ENCODE peak calls at places on chromosomes 16 and 17, in eight cellular contexts. One of them, this sample, is unnamed.
A peak's percentile ranks its signal among the peaks of the same experiment; 100 is the strongest.

GRCh38 chr17:76381633-76382304 is 2.6 kb upstream of the SPHK1 start:
- DNase-seq in body of pancreas: peak; percentile 74
- DNase-seq in neural crest cell: peak; percentile 23
- DNase-seq in Calu3: no peak
- DNase-seq in IMR-90: peak; percentile 49
- DNase-seq in uterus: no peak
- DNase-seq in GM13977: no peak
- DNase-seq in AG09309: no peak
- DNase-seq in this sample: no peak

GRCh38 chr16:22293137-22294106 is 3.8 kb upstream of the POLR3E start:
- DNase-seq in body of pancreas: no peak
- DNase-seq in GM13977: no peak
- DNase-seq in AG09309: no peak
- DNase-seq in neural crest cell: no peak
- DNase-seq in Calu3: no peak
- DNase-seq in uterus: no peak
- DNase-seq in IMR-90: no peak
- DNase-seq in this sample: no peak

GRCh38 chr16:31135535-31136286 is at the start of gene PRSS8:
- DNase-seq in body of pancreas: peak; percentile 95
- DNase-seq in GM13977: no peak
- DNase-seq in AG09309: no peak
- DNase-seq in uterus: no peak
- DNase-seq in Calu3: peak; percentile 91
- DNase-seq in neural crest cell: no peak
- DNase-seq in IMR-90: no peak
- DNase-seq in this sample: no peak

GRCh38 chr17:70476368-70476767 is 307.0 kb downstream of the KCNJ2 start:
- DNase-seq in uterus: no peak
- DNase-seq in neural crest cell: no peak
- DNase-seq in body of pancreas: no peak
- DNase-seq in AG09309: no peak
- DNase-seq in Calu3: no peak
- DNase-seq in IMR-90: no peak
- DNase-seq in GM13977: no peak
- DNase-seq in this sample: no peak

GRCh38 chr16:74666425-74667214 is at the start of gene RFWD3:
- DNase-seq in AG09309: peak; percentile 97
- DNase-seq in body of pancreas: peak; percentile 99
- DNase-seq in IMR-90: peak; percentile 99
- DNase-seq in neural crest cell: peak; percentile 88
- DNase-seq in Calu3: peak; percentile 97
- DNase-seq in GM13977: peak; percentile 99
- DNase-seq in uterus: peak; percentile 99
- DNase-seq in this sample: peak; percentile 78

GRCh38 chr17:47717845-47718621 is 15.0 kb upstream of the TBX21 start:
- DNase-seq in Calu3: no peak
- DNase-seq in body of pancreas: no peak
- DNase-seq in neural crest cell: no peak
- DNase-seq in uterus: no peak
- DNase-seq in IMR-90: no peak
- DNase-seq in AG09309: no peak
- DNase-seq in GM13977: no peak
- DNase-seq in this sample: no peak

GRCh38 chr17:39002991-39003715 is 36.0 kb upstream of the FBXO47 start:
- DNase-seq in neural crest cell: no peak
- DNase-seq in AG09309: peak; percentile 46
- DNase-seq in body of pancreas: peak; percentile 71
- DNase-seq in Calu3: no peak
- DNase-seq in GM13977: no peak
- DNase-seq in IMR-90: no peak
- DNase-seq in uterus: peak; percentile 89
- DNase-seq in this sample: no peak

GRCh38 chr16:20763461-20764232 is at the start of gene ACSM3:
- DNase-seq in AG09309: peak; percentile 34
- DNase-seq in uterus: peak; percentile 62
- DNase-seq in IMR-90: peak; percentile 76
- DNase-seq in body of pancreas: peak; percentile 95
- DNase-seq in Calu3: peak; percentile 89
- DNase-seq in GM13977: peak; percentile 89
- DNase-seq in neural crest cell: no peak
- DNase-seq in this sample: peak; percentile 26

GRCh38 chr16:68072038-68072695 is 13.0 kb upstream of the NFATC3 start:
- DNase-seq in AG09309: no peak
- DNase-seq in GM13977: no peak
- DNase-seq in neural crest cell: no peak
- DNase-seq in body of pancreas: no peak
- DNase-seq in Calu3: no peak
- DNase-seq in uterus: peak; percentile 68
- DNase-seq in IMR-90: peak; percentile 78
- DNase-seq in this sample: no peak

GRCh38 chr17:44599298-44600175 is 42.3 kb downstream of the FZD2 start:
- DNase-seq in body of pancreas: peak; percentile 63
- DNase-seq in IMR-90: peak; percentile 99
- DNase-seq in AG09309: peak; percentile 78
- DNase-seq in Calu3: peak; percentile 60
- DNase-seq in neural crest cell: no peak
- DNase-seq in GM13977: no peak
- DNase-seq in uterus: peak; percentile 89
- DNase-seq in this sample: no peak

GRCh38 chr16:4663756-4664465 is 29.5 kb upstream of the NUDT16L1 start:
- DNase-seq in AG09309: no peak
- DNase-seq in IMR-90: no peak
- DNase-seq in Calu3: no peak
- DNase-seq in GM13977: no peak
- DNase-seq in neural crest cell: no peak
- DNase-seq in uterus: no peak
- DNase-seq in body of pancreas: peak; percentile 79
- DNase-seq in this sample: no peak

GRCh38 chr17:79144090-79144610 is 69.5 kb downstream of the ENGASE start:
- DNase-seq in GM13977: no peak
- DNase-seq in Calu3: no peak
- DNase-seq in IMR-90: no peak
- DNase-seq in uterus: no peak
- DNase-seq in AG09309: no peak
- DNase-seq in neural crest cell: no peak
- DNase-seq in body of pancreas: no peak
- DNase-seq in this sample: no peak

GRCh38 chr16:88748364-88748763 is 36.7 kb downstream of the PIEZO1 start:
- DNase-seq in body of pancreas: no peak
- DNase-seq in GM13977: no peak
- DNase-seq in AG09309: no peak
- DNase-seq in neural crest cell: no peak
- DNase-seq in uterus: no peak
- DNase-seq in IMR-90: no peak
- DNase-seq in Calu3: no peak
- DNase-seq in this sample: no peak

GRCh38 chr16:67150833-67151396 is at the start of gene B3GNT9:
- DNase-seq in body of pancreas: no peak
- DNase-seq in uterus: peak; percentile 78
- DNase-seq in IMR-90: peak; percentile 66
- DNase-seq in AG09309: no peak
- DNase-seq in Calu3: peak; percentile 54
- DNase-seq in neural crest cell: peak; percentile 52
- DNase-seq in GM13977: peak; percentile 88
- DNase-seq in this sample: no peak

GRCh38 chr16:57112403-57113041 is 20.1 kb downstream of the CPNE2 start:
- DNase-seq in neural crest cell: no peak
- DNase-seq in AG09309: no peak
- DNase-seq in Calu3: no peak
- DNase-seq in GM13977: no peak
- DNase-seq in uterus: no peak
- DNase-seq in body of pancreas: no peak
- DNase-seq in IMR-90: no peak
- DNase-seq in this sample: no peak

GRCh38 chr16:87219287-87219909 is 97.8 kb downstream of the C16orf95 start:
- DNase-seq in GM13977: no peak
- DNase-seq in neural crest cell: no peak
- DNase-seq in body of pancreas: no peak
- DNase-seq in IMR-90: no peak
- DNase-seq in AG09309: no peak
- DNase-seq in uterus: no peak
- DNase-seq in Calu3: no peak
- DNase-seq in this sample: no peak

GRCh38 chr17:36942031-36942599 is 4.8 kb downstream of the LHX1 start:
- DNase-seq in AG09309: no peak
- DNase-seq in neural crest cell: no peak
- DNase-seq in Calu3: no peak
- DNase-seq in body of pancreas: no peak
- DNase-seq in IMR-90: no peak
- DNase-seq in uterus: no peak
- DNase-seq in GM13977: peak; percentile 45
- DNase-seq in this sample: no peak

GRCh38 chr16:19967963-19968362 is 83.3 kb upstream of the GPRC5B start:
- DNase-seq in GM13977: no peak
- DNase-seq in IMR-90: no peak
- DNase-seq in uterus: no peak
- DNase-seq in Calu3: no peak
- DNase-seq in neural crest cell: no peak
- DNase-seq in body of pancreas: no peak
- DNase-seq in AG09309: no peak
- DNase-seq in this sample: no peak

GRCh38 chr17:18951941-18952842 is at the start of gene SLC5A10:
- DNase-seq in AG09309: no peak
- DNase-seq in IMR-90: no peak
- DNase-seq in body of pancreas: no peak
- DNase-seq in Calu3: no peak
- DNase-seq in neural crest cell: no peak
- DNase-seq in uterus: no peak
- DNase-seq in GM13977: no peak
- DNase-seq in this sample: no peak
- TF ChIP-seq CTCF in AG09309: peak; percentile 38
- TF ChIP-seq CTCF in IMR-90: peak; percentile 16
- TF ChIP-seq CTCF in body of pancreas: no peak
- TF ChIP-seq CTCF in Calu3: no peak
- TF ChIP-seq CTCF in neural crest cell: no peak
- TF ChIP-seq CTCF in uterus: no peak
- TF ChIP-seq CTCF in GM13977: peak; percentile 31
- TF ChIP-seq CTCF in this sample: no peak

DNA sequence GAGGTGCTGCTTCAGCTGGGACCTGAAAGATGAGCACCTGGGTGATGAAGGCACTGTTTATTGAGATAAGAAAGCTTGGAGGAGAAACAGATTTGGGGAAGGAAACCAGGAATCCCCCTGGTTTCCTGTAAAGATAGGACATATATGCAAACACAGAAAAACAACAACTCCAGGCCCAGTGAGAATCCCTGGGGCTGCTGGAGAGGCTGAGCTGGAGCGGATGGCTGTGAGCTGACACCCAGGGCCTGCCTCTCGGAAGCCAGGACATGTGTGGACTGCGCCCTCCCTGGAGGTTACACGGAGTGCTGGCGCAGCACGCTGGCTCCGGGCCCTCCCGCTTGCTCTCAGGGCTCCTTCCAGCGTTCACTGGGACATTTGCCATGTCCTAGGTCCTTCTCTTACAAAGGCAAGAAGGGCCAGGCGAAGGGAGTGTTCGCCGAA is 57.5 kb downstream of the CYB5B start:
- DNase-seq in uterus: peak; percentile 84
- DNase-seq in AG09309: no peak
- DNase-seq in IMR-90: peak; percentile 48
- DNase-seq in Calu3: no peak
- DNase-seq in GM13977: no peak
- DNase-seq in body of pancreas: peak; percentile 56
- DNase-seq in neural crest cell: no peak
- DNase-seq in this sample: no peak
- TF ChIP-seq CTCF in uterus: no peak
- TF ChIP-seq CTCF in AG09309: no peak
- TF ChIP-seq CTCF in IMR-90: no peak
- TF ChIP-seq CTCF in Calu3: no peak
- TF ChIP-seq CTCF in GM13977: no peak
- TF ChIP-seq CTCF in body of pancreas: no peak
- TF ChIP-seq CTCF in neural crest cell: no peak
- TF ChIP-seq CTCF in this sample: no peak

GRCh38 chr16:14307623-14308356 is 236.7 kb downstream of the MRTFB start:
- DNase-seq in body of pancreas: peak; percentile 73
- DNase-seq in neural crest cell: no peak
- DNase-seq in AG09309: no peak
- DNase-seq in Calu3: peak; percentile 33
- DNase-seq in uterus: no peak
- DNase-seq in IMR-90: no peak
- DNase-seq in GM13977: no peak
- DNase-seq in this sample: no peak

GRCh38 chr16:14309001-14309886 is 238.1 kb downstream of the MRTFB start:
- DNase-seq in AG09309: no peak
- DNase-seq in GM13977: peak; percentile 48
- DNase-seq in body of pancreas: peak; percentile 93
- DNase-seq in uterus: no peak
- DNase-seq in IMR-90: peak; percentile 39
- DNase-seq in neural crest cell: no peak
- DNase-seq in Calu3: peak; percentile 48
- DNase-seq in this sample: no peak

GRCh38 chr16:14309906-14310305 is 238.8 kb downstream of the MRTFB start:
- DNase-seq in AG09309: no peak
- DNase-seq in uterus: no peak
- DNase-seq in neural crest cell: no peak
- DNase-seq in body of pancreas: no peak
- DNase-seq in IMR-90: peak; percentile 79
- DNase-seq in GM13977: no peak
- DNase-seq in Calu3: no peak
- DNase-seq in this sample: no peak

GRCh38 chr16:14308357-14308723 is 237.2 kb downstream of the MRTFB start:
- DNase-seq in AG09309: no peak
- DNase-seq in neural crest cell: no peak
- DNase-seq in GM13977: no peak
- DNase-seq in IMR-90: no peak
- DNase-seq in body of pancreas: no peak
- DNase-seq in Calu3: no peak
- DNase-seq in uterus: no peak
- DNase-seq in this sample: no peak

GRCh38 chr16:14310519-14310991 is 239.4 kb downstream of the MRTFB start:
- DNase-seq in uterus: no peak
- DNase-seq in IMR-90: peak; percentile 50
- DNase-seq in body of pancreas: no peak
- DNase-seq in AG09309: no peak
- DNase-seq in Calu3: no peak
- DNase-seq in neural crest cell: no peak
- DNase-seq in GM13977: peak; percentile 69
- DNase-seq in this sample: no peak
- TF ChIP-seq CTCF in uterus: no peak
- TF ChIP-seq CTCF in IMR-90: peak; percentile 13
- TF ChIP-seq CTCF in body of pancreas: no peak
- TF ChIP-seq CTCF in AG09309: peak; percentile 6
- TF ChIP-seq CTCF in Calu3: no peak
- TF ChIP-seq CTCF in neural crest cell: no peak
- TF ChIP-seq CTCF in GM13977: peak; percentile 41
- TF ChIP-seq CTCF in this sample: no peak

DNA sequence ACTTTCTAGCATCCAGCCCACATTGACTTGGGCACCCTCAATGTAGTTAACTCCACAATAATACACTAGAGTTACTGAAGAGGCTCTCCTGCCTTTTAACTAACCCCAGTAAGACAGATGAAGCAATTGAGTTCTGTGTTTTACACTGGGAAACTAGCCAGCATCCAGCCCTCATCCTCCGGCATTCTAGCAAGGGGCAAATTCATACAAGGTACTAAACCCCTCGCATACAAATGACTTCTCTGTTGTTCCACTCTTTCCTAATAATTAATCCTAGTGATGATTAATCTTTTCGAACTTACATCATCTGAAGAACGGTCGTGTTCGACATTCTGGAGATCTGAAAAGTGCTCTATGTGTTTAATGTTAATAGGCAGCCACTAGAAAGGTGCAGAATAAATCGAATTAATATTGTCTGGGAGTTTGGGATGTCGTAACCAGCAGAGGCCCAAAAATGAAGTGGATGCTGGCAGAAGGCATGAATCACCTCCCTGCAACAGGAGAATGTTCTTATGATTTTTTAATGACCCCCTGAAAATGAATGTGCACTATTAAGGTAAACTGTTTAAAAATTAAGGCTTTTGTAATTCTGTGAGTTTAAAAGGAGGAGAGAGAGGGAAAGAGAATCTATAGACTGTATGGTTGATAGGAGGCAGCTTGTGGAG is 249.4 kb downstream of the SNX29 start:
- DNase-seq in Calu3: no peak
- DNase-seq in body of pancreas: no peak
- DNase-seq in neural crest cell: no peak
- DNase-seq in uterus: no peak
- DNase-seq in IMR-90: peak; percentile 53
- DNase-seq in AG09309: no peak
- DNase-seq in GM13977: no peak
- DNase-seq in this sample: no peak
- TF ChIP-seq CTCF in Calu3: no peak
- TF ChIP-seq CTCF in body of pancreas: no peak
- TF ChIP-seq CTCF in neural crest cell: no peak
- TF ChIP-seq CTCF in uterus: no peak
- TF ChIP-seq CTCF in IMR-90: no peak
- TF ChIP-seq CTCF in AG09309: no peak
- TF ChIP-seq CTCF in GM13977: no peak
- TF ChIP-seq CTCF in this sample: no peak

This sample was measured in activated B cell treated with CpG ODN at 0.5 μM for 24 hours.